ENCODE peak calls at places on chromosomes 16 and 17, in four cellular contexts. T, M, P and J are unnamed samples.

GRCh38 chr16:27242868-27243590 is 25.5 kb downstream of the NSMCE1 start:
- DNase-seq in T (no peak), M (peak), P (peak), J (peak)

GRCh38 chr17:47188266-47188665 is 829 bp downstream of the CDC27 start:
- DNase-seq in T (no peak), M (no peak), P (peak), J (no peak)

GRCh38 chr16:50697421-50697715 is 4.0 kb downstream of the NOD2 start:
- DNase-seq in T (no peak), M (no peak), P (no peak), J (no peak)

GRCh38 chr17:47358652-47359051 is 34.9 kb downstream of the EFCAB13 start:
- DNase-seq in T (no peak), M (no peak), P (no peak), J (no peak)

GRCh38 chr17:82933006-82933310 is 93.1 kb upstream of the ZNF750 start:
- DNase-seq in T (no peak), M (no peak), P (no peak), J (no peak)

GRCh38 chr17:42459256-42459982 is 741 bp downstream of the ATP6V0A1 start:
- DNase-seq in T (peak), M (no peak), P (peak), J (no peak)

GRCh38 chr16:55125818-55126385 is 195.2 kb downstream of the IRX5 start:
- DNase-seq in T (no peak), M (no peak), P (no peak), J (no peak)

GRCh38 chr16:67456383-67457140 is 24.4 kb downstream of the ATP6V0D1 start:
- DNase-seq in T (no peak), M (no peak), P (no peak), J (no peak)

GRCh38 chr17:7352559-7352889 is 562 bp downstream of the KCTD11 start:
- DNase-seq in T (no peak), M (no peak), P (no peak), J (no peak)

GRCh38 chr17:38416840-38417209 is 11.4 kb upstream of the ARHGAP23 start:
- DNase-seq in T (no peak), M (no peak), P (no peak), J (no peak)

GRCh38 chr16:67447508-67448076 is 16.7 kb downstream of the HSD11B2 start:
- DNase-seq in T (no peak), M (no peak), P (peak), J (peak)

GRCh38 chr16:84581161-84581560 is 36.7 kb downstream of the COTL1 start:
- DNase-seq in T (no peak), M (no peak), P (no peak), J (no peak)

GRCh38 chr16:86580063-86580797 is 1.9 kb downstream of the FOXL1 start:
- DNase-seq in T (no peak), M (no peak), P (no peak), J (no peak)

GRCh38 chr17:37701424-37702020 is 43.3 kb downstream of the HNF1B start:
- DNase-seq in T (no peak), M (no peak), P (peak), J (peak)

GRCh38 chr17:50922107-50922506 is 56.0 kb upstream of the TOB1 start:
- DNase-seq in T (no peak), M (no peak), P (no peak), J (no peak)

GRCh38 chr17:16593356-16594102 is 24.5 kb upstream of the ZNF287 start:
- DNase-seq in T (no peak), M (no peak), P (no peak), J (no peak)

GRCh38 chr17:66541461-66542182 is 239.2 kb downstream of the PRKCA start:
- DNase-seq in T (no peak), M (no peak), P (no peak), J (no peak)

GRCh38 chr17:6940186-6940649 is 55.6 kb upstream of the ALOX12 start:
- DNase-seq in T (no peak), M (no peak), P (no peak), J (no peak)

GRCh38 chr16:50611332-50611934 is 63.2 kb downstream of the NKD1 start:
- DNase-seq in T (no peak), M (no peak), P (no peak), J (no peak)